ENCODE peak calls at places on chromosomes 12 and 14, in six cellular contexts. S is T-helper 1 cell, W is T-helper 9 cell, P is kidney tubule cell, D is HEK293T, G is NCI-H2081. H is an unnamed sample.

GRCh38 chr12:107554941-107555340 is 130.7 kb upstream of the PWP1 start:
- DNase-seq in D (no peak), P (no peak), W (no peak), S (no peak), G (no peak), H (no peak)

GRCh38 chr14:103091041-103091882 is 3.3 kb upstream of the EXOC3L4 start:
- DNase-seq in P (peak), W (peak), G (no peak), D (no peak), S (peak), H (peak)

GRCh38 chr12:48982397-48983080 is 4.4 kb downstream of the WNT1 start:
- DNase-seq in P (no peak), W (no peak), G (no peak), S (no peak), D (no peak), H (no peak)

GRCh38 chr12:91127751-91128150 is 16.5 kb upstream of the LUM start:
- DNase-seq in S (no peak), G (no peak), W (no peak), D (no peak), P (peak), H (no peak)

GRCh38 chr14:96253140-96253539 is 2.9 kb upstream of the BDKRB1 start:
- DNase-seq in S (no peak), P (peak), G (no peak), W (no peak), D (no peak), H (no peak)

GRCh38 chr14:21723431-21724045 is 49.9 kb upstream of the OR4E1 start:
- DNase-seq in G (peak), S (peak), W (peak), D (peak), P (peak), H (peak)

GRCh38 chr12:111320233-111321050 is 48.5 kb downstream of the PHETA1 start:
- DNase-seq in G (no peak), P (no peak), D (no peak), S (no peak), W (no peak), H (no peak)

GRCh38 chr12:116454950-116455447 is 104.2 kb upstream of the MAP1LC3B2 start:
- DNase-seq in P (peak), S (no peak), W (no peak), G (no peak), D (no peak), H (no peak)

GRCh38 chr14:68942281-68943035 is 36.6 kb downstream of the ACTN1 start:
- DNase-seq in D (no peak), P (no peak), G (no peak), W (no peak), S (no peak), H (no peak)

GRCh38 chr12:117261267-117261666 is 71.0 kb upstream of the FBXO21 start:
- DNase-seq in S (no peak), W (no peak), G (no peak), D (no peak), P (peak), H (no peak)

GRCh38 chr14:30058401-30058800 is 130.8 kb upstream of the PRKD1 start:
- DNase-seq in D (no peak), P (peak), W (no peak), S (no peak), G (no peak), H (no peak)

GRCh38 chr14:33755358-33755757 is 195.5 kb downstream of the EGLN3 start:
- DNase-seq in D (no peak), G (no peak), W (no peak), P (no peak), S (no peak), H (no peak)

GRCh38 chr12:100706029-100706428 is 88.5 kb upstream of the ANO4 start:
- DNase-seq in P (peak), W (no peak), S (no peak), D (no peak), G (peak), H (no peak)

GRCh38 chr12:109951136-109951535 is 45.0 kb downstream of the GIT2 start:
- DNase-seq in S (no peak), D (no peak), P (peak), G (no peak), W (no peak), H (no peak)